ENCODE peak calls at places on chromosomes 13 and 19, in four cellular contexts. One of them, this sample, is unnamed.

GRCh38 chr13:64078480-64078936 is 2662.9 kb upstream of the PCDH20 start:
- DNase-seq in PC-9: no peak
- DNase-seq in Jurkat, Clone E6-1: no peak
- DNase-seq in A549: no peak
- DNase-seq in this sample: no peak

GRCh38 chr19:47107953-47108746 is 5.4 kb downstream of the ZC3H4 start:
- DNase-seq in PC-9: no peak
- DNase-seq in Jurkat, Clone E6-1: no peak
- DNase-seq in A549: no peak
- DNase-seq in this sample: no peak

GRCh38 chr19:41657157-41657556 is 30.3 kb upstream of the CEACAM4 start:
- DNase-seq in PC-9: no peak
- DNase-seq in Jurkat, Clone E6-1: peak; percentile 30
- DNase-seq in A549: no peak
- DNase-seq in this sample: no peak

GRCh38 chr19:39919976-39920375 is 14.5 kb downstream of the FCGBP start:
- DNase-seq in PC-9: no peak
- DNase-seq in Jurkat, Clone E6-1: no peak
- DNase-seq in A549: no peak
- DNase-seq in this sample: no peak

GRCh38 chr19:50430888-50431342 is 1.8 kb upstream of the MYBPC2 start:
- DNase-seq in PC-9: no peak
- DNase-seq in Jurkat, Clone E6-1: no peak
- DNase-seq in A549: no peak
- DNase-seq in this sample: no peak

GRCh38 chr13:78045916-78046315 is 127.3 kb upstream of the EDNRB start:
- DNase-seq in PC-9: no peak
- DNase-seq in Jurkat, Clone E6-1: no peak
- DNase-seq in A549: no peak
- DNase-seq in this sample: no peak

GRCh38 chr19:13155472-13156284 is 5.5 kb downstream of the IER2 start:
- DNase-seq in PC-9: peak; percentile 93
- DNase-seq in Jurkat, Clone E6-1: no peak
- DNase-seq in A549: no peak
- DNase-seq in this sample: no peak

GRCh38 chr13:91135376-91135775 is 212.1 kb upstream of the MIR17HG start:
- DNase-seq in PC-9: no peak
- DNase-seq in Jurkat, Clone E6-1: no peak
- DNase-seq in A549: no peak
- DNase-seq in this sample: no peak

GRCh38 chr19:48368942-48369341 is 4.8 kb downstream of the SYNGR4 start:
- DNase-seq in PC-9: no peak
- DNase-seq in Jurkat, Clone E6-1: no peak
- DNase-seq in A549: no peak
- DNase-seq in this sample: no peak

GRCh38 chr19:10654610-10655456 is 687 bp downstream of the ILF3 start:
- DNase-seq in PC-9: peak; percentile 36
- DNase-seq in Jurkat, Clone E6-1: peak; percentile 29
- DNase-seq in A549: peak; percentile 64
- DNase-seq in this sample: no peak

GRCh38 chr19:29610574-29611271 is 4.6 kb downstream of the POP4 start:
- DNase-seq in PC-9: peak; percentile 72
- DNase-seq in Jurkat, Clone E6-1: peak; percentile 75
- DNase-seq in A549: peak; percentile 96
- DNase-seq in this sample: peak; percentile 44

GRCh38 chr19:6930190-6930589 is 42.8 kb downstream of the ADGRE1 start:
- DNase-seq in PC-9: no peak
- DNase-seq in Jurkat, Clone E6-1: no peak
- DNase-seq in A549: no peak
- DNase-seq in this sample: no peak

GRCh38 chr13:90415902-90416301 is 931.6 kb upstream of the MIR17HG start:
- DNase-seq in PC-9: no peak
- DNase-seq in Jurkat, Clone E6-1: no peak
- DNase-seq in A549: no peak
- DNase-seq in this sample: no peak

GRCh38 chr13:21670883-21671792 is at the start of gene FGF9:
- DNase-seq in PC-9: peak; percentile 41
- DNase-seq in Jurkat, Clone E6-1: peak; percentile 88
- DNase-seq in A549: peak; percentile 47
- DNase-seq in this sample: peak; percentile 28

GRCh38 chr19:7494416-7495098 is 5.7 kb upstream of the PEX11G start:
- DNase-seq in PC-9: no peak
- DNase-seq in Jurkat, Clone E6-1: no peak
- DNase-seq in A549: no peak
- DNase-seq in this sample: no peak

GRCh38 chr19:46040952-46041500 is at the start of gene IGFL4:
- DNase-seq in PC-9: peak; percentile 40
- DNase-seq in Jurkat, Clone E6-1: no peak
- DNase-seq in A549: no peak
- DNase-seq in this sample: peak; percentile 36

GRCh38 chr19:33471111-33471996 is 50.2 kb downstream of the PEPD start:
- DNase-seq in PC-9: no peak
- DNase-seq in Jurkat, Clone E6-1: no peak
- DNase-seq in A549: no peak
- DNase-seq in this sample: no peak

GRCh38 chr19:35779033-35779432 is 3.7 kb downstream of the ARHGAP33 start:
- DNase-seq in PC-9: no peak
- DNase-seq in Jurkat, Clone E6-1: no peak
- DNase-seq in A549: no peak
- DNase-seq in this sample: no peak

GRCh38 chr13:89856512-89856911 is 1491.0 kb upstream of the MIR17HG start:
- DNase-seq in PC-9: no peak
- DNase-seq in Jurkat, Clone E6-1: no peak
- DNase-seq in A549: no peak
- DNase-seq in this sample: no peak

GRCh38 chr19:46481187-46481586 is 9.8 kb upstream of the PNMA8A start:
- DNase-seq in PC-9: no peak
- DNase-seq in Jurkat, Clone E6-1: no peak
- DNase-seq in A549: no peak
- DNase-seq in this sample: no peak

GRCh38 chr19:55270172-55270942 is 9.6 kb downstream of the HSPBP1 start:
- DNase-seq in PC-9: no peak
- DNase-seq in Jurkat, Clone E6-1: no peak
- DNase-seq in A549: no peak
- DNase-seq in this sample: no peak

GRCh38 chr19:38900816-38901215 is 1.0 kb downstream of the NFKBIB start:
- DNase-seq in PC-9: no peak
- DNase-seq in Jurkat, Clone E6-1: no peak
- DNase-seq in A549: no peak
- DNase-seq in this sample: no peak

GRCh38 chr13:63481334-63481733 is 2065.7 kb upstream of the PCDH20 start:
- DNase-seq in PC-9: no peak
- DNase-seq in Jurkat, Clone E6-1: no peak
- DNase-seq in A549: no peak
- DNase-seq in this sample: peak; percentile 26

GRCh38 chr13:106139407-106139806 is 396.1 kb downstream of the EFNB2 start:
- DNase-seq in PC-9: no peak
- DNase-seq in Jurkat, Clone E6-1: no peak
- DNase-seq in A549: no peak
- DNase-seq in this sample: no peak

GRCh38 chr13:98513837-98514236 is 63.1 kb downstream of the STK24 start:
- DNase-seq in PC-9: no peak
- DNase-seq in Jurkat, Clone E6-1: no peak
- DNase-seq in A549: no peak
- DNase-seq in this sample: no peak

DNA sequence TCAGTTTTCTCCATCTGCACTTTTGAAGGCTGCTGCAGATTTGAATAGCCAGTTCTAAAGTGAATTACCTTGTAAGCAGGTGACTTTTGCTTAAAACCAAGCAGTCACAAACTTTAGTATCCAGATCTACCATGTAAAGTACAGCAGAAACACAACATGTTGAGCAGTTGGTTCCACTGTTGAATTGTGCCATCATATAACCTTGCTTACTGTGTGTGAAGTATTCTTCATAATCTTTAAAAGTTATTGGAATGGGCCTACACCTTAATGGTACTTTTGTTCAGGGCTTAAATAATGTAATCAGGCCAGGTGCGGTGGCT is 23.2 kb upstream of the MTUS2 start:
- DNase-seq in PC-9: no peak
- DNase-seq in Jurkat, Clone E6-1: no peak
- DNase-seq in A549: no peak
- DNase-seq in this sample: no peak
- H3K4me3 ChIP-seq in PC-9: no peak overlapping the region
- H3K4me3 ChIP-seq in Jurkat, Clone E6-1: no peak overlapping the region
- H3K4me3 ChIP-seq in A549: no peak overlapping the region
- H3K4me3 ChIP-seq in this sample: no peak overlapping the region

GRCh38 chr19:1237027-1237659 is 662 bp downstream of the CBARP start:
- DNase-seq in PC-9: no peak
- DNase-seq in Jurkat, Clone E6-1: no peak
- DNase-seq in A549: no peak
- DNase-seq in this sample: no peak

GRCh38 chr19:1239420-1239795 is 1.6 kb upstream of the CBARP start:
- DNase-seq in PC-9: no peak
- DNase-seq in Jurkat, Clone E6-1: no peak
- DNase-seq in A549: no peak
- DNase-seq in this sample: no peak

GRCh38 chr19:1237754-1238372 is at the start of gene CBARP:
- DNase-seq in PC-9: no peak
- DNase-seq in Jurkat, Clone E6-1: no peak
- DNase-seq in A549: no peak
- DNase-seq in this sample: no peak

GRCh38 chr19:1239796-1240737 is 1.5 kb upstream of the ATP5F1D start:
- DNase-seq in PC-9: peak; percentile 85
- DNase-seq in Jurkat, Clone E6-1: peak; percentile 84
- DNase-seq in A549: peak; percentile 79
- DNase-seq in this sample: no peak

DNA sequence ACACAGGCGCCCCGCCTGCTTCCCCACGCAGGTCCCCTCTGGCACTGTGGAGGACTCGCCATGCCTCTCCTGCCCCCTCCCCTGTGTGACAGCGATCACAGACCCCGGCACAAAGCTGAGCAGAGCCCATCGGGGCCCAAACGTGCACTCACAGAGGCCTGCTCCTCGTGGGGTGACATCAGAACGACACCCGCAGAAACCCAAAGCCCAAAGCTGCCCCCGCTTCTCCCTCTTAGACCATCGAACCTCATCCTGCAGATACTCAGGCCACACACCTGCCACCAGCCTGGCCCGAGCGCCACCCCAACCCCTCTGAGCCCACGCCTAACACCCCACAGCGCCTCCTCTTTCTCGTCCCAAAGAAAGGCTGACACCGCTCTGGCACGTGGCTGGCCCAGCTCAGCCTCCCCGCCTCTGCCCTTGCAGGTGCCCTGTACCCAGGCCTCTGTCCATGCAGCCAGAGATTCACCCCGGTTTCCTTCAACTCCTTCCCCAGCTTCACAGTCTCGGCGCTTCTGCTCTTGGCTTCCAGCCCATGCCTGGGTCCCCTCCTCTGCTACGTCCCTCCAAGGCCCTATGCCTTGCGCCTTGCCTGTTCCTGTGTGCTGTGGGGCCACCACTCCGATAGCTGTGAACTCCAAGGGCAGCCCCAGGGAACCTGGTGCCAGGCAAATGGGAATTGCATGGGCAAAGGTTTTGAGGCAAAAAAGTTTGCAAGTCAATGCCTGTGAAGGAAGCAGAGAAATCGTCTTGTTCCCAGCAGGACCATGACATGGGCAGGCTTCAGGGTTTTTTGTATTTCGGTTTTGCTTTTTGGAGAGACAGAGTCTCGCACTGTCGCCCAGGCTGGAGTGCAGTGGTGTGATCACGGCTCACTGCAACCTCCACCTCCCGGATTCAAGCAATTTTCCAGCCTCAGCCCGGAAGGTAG is 833 bp upstream of the CBARP start:
- DNase-seq in PC-9: no peak
- DNase-seq in Jurkat, Clone E6-1: no peak
- DNase-seq in A549: no peak
- DNase-seq in this sample: no peak
- H3K4me3 ChIP-seq in PC-9: no peak overlapping the region
- H3K4me3 ChIP-seq in Jurkat, Clone E6-1: peak overlapping the region; percentile 34
- H3K4me3 ChIP-seq in A549: peak overlapping the region; percentile 63
- H3K4me3 ChIP-seq in this sample: peak overlapping the region; percentile 23

DNA sequence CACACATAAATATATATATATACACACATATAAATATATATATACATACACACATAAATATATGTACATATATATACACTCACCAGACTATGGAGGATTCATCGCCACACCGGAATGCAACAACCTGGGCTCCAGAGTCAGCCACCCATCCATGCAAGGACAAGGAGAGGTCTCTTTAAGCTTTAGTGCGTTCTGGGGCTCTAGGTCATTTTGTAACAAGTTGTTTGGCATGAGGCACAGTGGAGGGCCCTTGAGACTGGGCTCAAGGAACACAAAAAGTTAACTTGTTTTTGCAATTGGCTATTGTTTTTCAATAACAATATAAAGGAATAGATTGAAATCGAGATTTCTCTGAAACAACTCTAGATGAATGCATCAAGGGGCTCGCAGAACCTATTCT is 4.9 kb upstream of the ZNF90 start:
- DNase-seq in PC-9: no peak
- DNase-seq in Jurkat, Clone E6-1: no peak
- DNase-seq in A549: no peak
- DNase-seq in this sample: no peak
- H3K4me3 ChIP-seq in PC-9: no peak overlapping the region
- H3K4me3 ChIP-seq in Jurkat, Clone E6-1: no peak overlapping the region
- H3K4me3 ChIP-seq in A549: no peak overlapping the region
- H3K4me3 ChIP-seq in this sample: no peak overlapping the region

DNA sequence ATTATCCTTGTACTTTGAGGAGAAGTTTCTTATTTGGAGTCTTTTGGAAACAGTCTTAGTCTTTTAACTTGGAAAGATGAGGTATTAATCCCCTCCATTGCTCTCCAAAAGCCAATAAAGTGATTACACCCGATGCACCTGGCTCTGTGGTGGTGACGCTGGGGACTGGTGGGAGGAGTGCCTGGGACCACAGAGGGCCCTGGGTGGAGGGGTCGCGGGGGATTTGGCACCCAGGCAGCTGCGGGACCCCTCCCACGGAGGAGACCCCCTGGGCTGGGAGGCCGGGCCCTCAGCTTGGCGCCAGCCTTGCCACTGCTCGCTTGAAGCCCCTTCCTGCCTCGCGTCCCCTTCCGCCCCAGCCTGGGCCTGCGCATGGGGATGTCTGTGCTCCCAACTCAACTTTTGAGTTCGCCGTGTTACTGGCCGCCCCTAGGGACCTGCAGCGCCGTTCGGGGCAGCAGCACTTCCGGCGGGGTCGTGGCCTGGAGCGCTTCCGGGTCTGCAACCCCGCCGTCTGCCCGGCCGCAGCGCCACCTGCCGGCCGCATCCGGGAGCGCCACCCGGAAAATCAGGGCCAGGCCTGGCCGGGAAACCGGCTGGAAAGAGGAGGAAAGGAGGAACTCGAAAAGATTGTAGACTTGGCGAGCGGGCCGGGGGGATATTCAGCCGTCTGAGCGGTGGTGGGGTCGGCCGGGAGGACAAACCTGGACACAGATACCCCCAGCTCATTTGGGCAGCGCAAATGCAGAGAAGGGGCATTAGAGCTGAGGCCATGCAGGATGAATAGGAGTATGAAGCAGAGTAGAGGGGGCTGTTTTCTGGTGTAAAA is 8.4 kb downstream of the PEAK3 start:
- DNase-seq in PC-9: peak; percentile 66
- DNase-seq in Jurkat, Clone E6-1: peak; percentile 89
- DNase-seq in A549: peak; percentile 78
- DNase-seq in this sample: no peak
- H3K4me3 ChIP-seq in PC-9: peak overlapping the region; percentile 50
- H3K4me3 ChIP-seq in Jurkat, Clone E6-1: peak overlapping the region; percentile 44
- H3K4me3 ChIP-seq in A549: peak overlapping the region; percentile 34
- H3K4me3 ChIP-seq in this sample: peak overlapping the region; percentile 45